ENCODE peak calls at places on chromosomes 16 and 17, in nine cellular contexts. A, V, L, Y, Q, R, X, Z and M are unnamed samples.

GRCh38 chr16:50261160-50261706 is 5.1 kb upstream of the ADCY7 start:
- DNase-seq in X (no peak), Z (no peak), Y (no peak), A (peak), R (no peak), V (no peak), L (no peak), Q (no peak), M (no peak)

GRCh38 chr17:48494335-48494734 is 36.5 kb downstream of the HOXB1 start:
- DNase-seq in Q (peak), V (no peak), L (peak), R (no peak), Z (no peak), Y (no peak), X (no peak), A (no peak), M (no peak)

GRCh38 chr16:27588052-27588451 is 38.1 kb downstream of the KATNIP start:
- DNase-seq in V (no peak), Y (no peak), R (no peak), Z (no peak), A (no peak), X (no peak), Q (no peak), L (no peak), M (no peak)

GRCh38 chr16:2487903-2488531 is 13.1 kb downstream of the TBC1D24 start:
- DNase-seq in L (no peak), Z (no peak), X (no peak), A (no peak), Q (no peak), V (no peak), R (no peak), Y (no peak), M (no peak)

GRCh38 chr16:8848939-8849391 is 19.8 kb downstream of the CARHSP1 start:
- DNase-seq in Q (peak), X (no peak), L (peak), V (no peak), R (no peak), Y (no peak), Z (no peak), A (no peak), M (no peak)

GRCh38 chr17:49390548-49391324 is 23.9 kb downstream of the PHB1 start:
- DNase-seq in L (no peak), Y (peak), X (no peak), V (peak), Z (no peak), Q (no peak), A (peak), R (peak), M (no peak)

GRCh38 chr17:17562145-17562529 is 29.4 kb downstream of the PEMT start:
- DNase-seq in A (no peak), V (no peak), X (no peak), Y (no peak), R (no peak), Z (no peak), L (no peak), Q (no peak), M (no peak)

GRCh38 chr17:38333635-38334295 is 10.0 kb downstream of the GPR179 start:
- DNase-seq in V (no peak), Q (peak), L (no peak), Y (no peak), A (no peak), R (peak), X (no peak), Z (peak), M (no peak)

GRCh38 chr16:56944954-56945839 is 13.3 kb downstream of the HERPUD1 start:
- DNase-seq in L (no peak), A (no peak), V (no peak), X (no peak), Q (no peak), R (peak), Z (no peak), Y (no peak), M (no peak)